ENCODE peak calls at places on chromosome 22, in five cellular contexts. One of them, this sample, is unnamed.

GRCh38 chr22:37331811-37332536 is 49.7 kb downstream of the CYTH4 start:
- DNase-seq in tibial artery: no peak
- DNase-seq in transverse colon: no peak
- DNase-seq in AG09319: no peak
- DNase-seq in heart right ventricle: no peak
- DNase-seq in this sample: no peak

GRCh38 chr22:22001664-22002525 is 19.3 kb upstream of the TOP3B start:
- DNase-seq in tibial artery: no peak
- DNase-seq in transverse colon: no peak
- DNase-seq in AG09319: no peak
- DNase-seq in heart right ventricle: no peak
- DNase-seq in this sample: no peak

GRCh38 chr22:17112491-17113042 is 8.6 kb downstream of the TMEM121B start:
- DNase-seq in tibial artery: no peak
- DNase-seq in transverse colon: no peak
- DNase-seq in AG09319: no peak
- DNase-seq in heart right ventricle: no peak
- DNase-seq in this sample: peak

GRCh38 chr22:43153916-43154315 is 2.6 kb downstream of the TSPO start:
- DNase-seq in tibial artery: no peak
- DNase-seq in transverse colon: no peak
- DNase-seq in AG09319: no peak
- DNase-seq in heart right ventricle: no peak
- DNase-seq in this sample: no peak

GRCh38 chr22:39556970-39557811 is 13.4 kb upstream of the CACNA1I start:
- DNase-seq in tibial artery: no peak
- DNase-seq in transverse colon: no peak
- DNase-seq in AG09319: no peak
- DNase-seq in heart right ventricle: no peak
- DNase-seq in this sample: peak

GRCh38 chr22:29226246-29226981 is 20.7 kb downstream of the EMID1 start:
- DNase-seq in tibial artery: no peak
- DNase-seq in transverse colon: no peak
- DNase-seq in AG09319: no peak
- DNase-seq in heart right ventricle: no peak
- DNase-seq in this sample: no peak

GRCh38 chr22:39724390-39724789 is 153.8 kb downstream of the CACNA1I start:
- DNase-seq in tibial artery: no peak
- DNase-seq in transverse colon: no peak
- DNase-seq in AG09319: no peak
- DNase-seq in heart right ventricle: no peak
- DNase-seq in this sample: no peak

GRCh38 chr22:39212721-39213376 is 31.9 kb downstream of the PDGFB start:
- DNase-seq in tibial artery: no peak
- DNase-seq in transverse colon: no peak
- DNase-seq in AG09319: no peak
- DNase-seq in heart right ventricle: no peak
- DNase-seq in this sample: no peak

GRCh38 chr22:30802202-30803166 is 107.8 kb downstream of the OSBP2 start:
- DNase-seq in tibial artery: peak
- DNase-seq in transverse colon: peak
- DNase-seq in AG09319: peak
- DNase-seq in heart right ventricle: peak
- DNase-seq in this sample: peak
- TF ChIP-seq CTCF in tibial artery: peak
- TF ChIP-seq CTCF in transverse colon: peak
- TF ChIP-seq CTCF in AG09319: no peak
- TF ChIP-seq CTCF in heart right ventricle: peak
- TF ChIP-seq CTCF in this sample: peak

DNA sequence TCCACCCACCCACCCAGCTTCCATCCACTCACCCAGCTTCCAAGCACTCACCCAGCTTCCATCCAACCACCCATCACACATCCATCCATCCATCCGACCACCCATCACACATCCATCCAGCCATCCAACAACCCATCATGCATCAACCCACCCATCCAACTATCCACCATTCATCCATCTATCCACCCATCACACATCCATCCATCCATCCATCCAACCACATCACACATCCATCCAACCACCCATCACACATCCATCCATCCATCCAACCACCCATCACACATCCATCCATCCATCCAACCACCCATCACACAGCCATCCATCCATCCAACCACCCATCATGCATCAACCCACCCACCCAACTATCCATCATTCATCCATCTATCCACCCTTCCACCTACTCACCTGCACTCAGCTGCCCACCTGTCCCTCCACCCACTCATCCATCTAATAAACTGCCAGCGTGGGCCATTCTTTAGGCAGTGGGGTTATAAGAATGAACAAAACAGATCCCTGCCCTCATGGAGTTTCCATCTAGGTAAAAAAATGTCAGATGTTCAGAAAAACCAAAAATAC is 88.2 kb downstream of the CELSR1 start:
- DNase-seq in tibial artery: no peak
- DNase-seq in transverse colon: no peak
- DNase-seq in AG09319: no peak
- DNase-seq in heart right ventricle: no peak
- DNase-seq in this sample: no peak
- TF ChIP-seq CTCF in tibial artery: no peak
- TF ChIP-seq CTCF in transverse colon: no peak
- TF ChIP-seq CTCF in AG09319: no peak
- TF ChIP-seq CTCF in heart right ventricle: no peak
- TF ChIP-seq CTCF in this sample: no peak

GRCh38 chr22:44345872-44346271 is 33.1 kb upstream of the SHISAL1 start:
- DNase-seq in tibial artery: no peak
- DNase-seq in transverse colon: no peak
- DNase-seq in AG09319: no peak
- DNase-seq in heart right ventricle: no peak
- DNase-seq in this sample: no peak
- TF ChIP-seq CTCF in tibial artery: no peak
- TF ChIP-seq CTCF in transverse colon: no peak
- TF ChIP-seq CTCF in AG09319: no peak
- TF ChIP-seq CTCF in heart right ventricle: no peak
- TF ChIP-seq CTCF in this sample: no peak

DNA sequence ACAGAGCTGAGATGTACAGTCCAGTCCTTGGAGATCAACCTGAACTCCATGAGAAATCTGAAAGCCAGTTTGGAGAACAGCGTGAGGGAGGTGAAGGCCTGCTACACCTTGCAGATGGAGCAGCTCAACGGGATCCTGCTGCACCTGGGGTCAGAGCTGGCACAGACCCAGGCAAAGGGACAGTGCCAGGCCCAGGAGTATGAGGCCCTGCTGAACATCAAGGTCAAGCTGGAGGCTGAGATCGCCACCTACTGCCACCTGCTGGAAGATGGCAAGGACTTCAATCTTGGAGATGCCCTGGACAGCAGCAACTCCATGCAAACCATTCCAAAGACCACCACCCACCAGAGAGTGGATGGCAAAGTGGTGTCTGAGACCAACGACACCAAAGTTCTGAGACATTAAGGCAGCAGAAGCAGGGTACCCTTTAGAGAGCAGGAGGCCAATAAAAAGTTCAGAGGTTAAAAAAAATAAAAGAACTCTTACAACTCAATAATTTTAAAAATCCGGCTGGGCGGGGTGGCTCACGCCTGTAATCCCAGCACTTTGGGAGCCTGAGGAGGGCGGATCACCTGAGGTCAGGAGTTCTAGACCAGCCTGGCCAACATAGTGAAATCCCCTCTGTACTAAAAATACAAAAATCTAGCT is 69.9 kb upstream of the RTL6 start:
- DNase-seq in tibial artery: no peak
- DNase-seq in transverse colon: peak
- DNase-seq in AG09319: no peak
- DNase-seq in heart right ventricle: no peak
- DNase-seq in this sample: peak
- TF ChIP-seq CTCF in tibial artery: no peak
- TF ChIP-seq CTCF in transverse colon: peak
- TF ChIP-seq CTCF in AG09319: peak
- TF ChIP-seq CTCF in heart right ventricle: peak
- TF ChIP-seq CTCF in this sample: peak

GRCh38 chr22:48096846-48097665 is 1334.6 kb downstream of the TBC1D22A start:
- DNase-seq in tibial artery: no peak
- DNase-seq in transverse colon: no peak
- DNase-seq in AG09319: no peak
- DNase-seq in heart right ventricle: no peak
- DNase-seq in this sample: no peak

GRCh38 chr22:48093981-48094380 is 1331.5 kb downstream of the TBC1D22A start:
- DNase-seq in tibial artery: no peak
- DNase-seq in transverse colon: no peak
- DNase-seq in AG09319: no peak
- DNase-seq in heart right ventricle: no peak
- DNase-seq in this sample: no peak

GRCh38 chr22:48098243-48098935 is 1335.9 kb downstream of the TBC1D22A start:
- DNase-seq in tibial artery: no peak
- DNase-seq in transverse colon: no peak
- DNase-seq in AG09319: no peak
- DNase-seq in heart right ventricle: no peak
- DNase-seq in this sample: no peak

GRCh38 chr22:48097723-48098122 is 1335.3 kb downstream of the TBC1D22A start:
- DNase-seq in tibial artery: no peak
- DNase-seq in transverse colon: no peak
- DNase-seq in AG09319: no peak
- DNase-seq in heart right ventricle: no peak
- DNase-seq in this sample: no peak

DNA sequence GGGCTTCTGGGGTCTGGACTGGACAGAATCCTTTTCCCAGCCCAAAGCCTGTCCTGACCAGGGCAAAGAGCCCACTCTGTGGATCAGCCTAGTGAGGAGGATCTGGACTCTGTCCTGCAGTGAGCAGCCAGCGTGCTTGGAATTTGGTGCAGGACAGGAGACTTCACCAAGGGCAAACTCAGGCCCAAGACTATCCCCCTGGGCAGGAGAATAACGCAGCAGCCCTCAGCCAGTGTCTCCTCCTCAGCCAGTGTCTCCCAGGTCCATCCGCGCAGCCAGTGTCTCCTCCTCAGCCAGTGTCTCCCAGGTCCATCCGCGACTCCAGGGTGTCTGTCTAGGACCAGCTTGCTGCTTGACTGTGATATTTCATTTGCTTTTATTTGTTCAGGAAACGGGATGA is 1334.0 kb downstream of the TBC1D22A start:
- DNase-seq in tibial artery: no peak
- DNase-seq in transverse colon: no peak
- DNase-seq in AG09319: no peak
- DNase-seq in heart right ventricle: no peak
- DNase-seq in this sample: no peak
- TF ChIP-seq CTCF in tibial artery: no peak
- TF ChIP-seq CTCF in transverse colon: no peak
- TF ChIP-seq CTCF in AG09319: no peak
- TF ChIP-seq CTCF in heart right ventricle: no peak
- TF ChIP-seq CTCF in this sample: no peak

This sample was measured in nephron progenitor cell.